ENCODE peak calls at places on chromosomes 16 and 17, in four cellular contexts. L is AG04449, X is lower leg skin, G is ovary. I is an unnamed sample.

GRCh38 chr16:11181889-11182279 is 74.1 kb downstream of the SOCS1 start:
- DNase-seq in L (no peak), X (no peak), G (no peak), I (no peak)

GRCh38 chr17:4808378-4808767 is 1.4 kb downstream of the PLD2 start:
- DNase-seq in L (no peak), X (peak; percentile 91), G (peak; percentile 71), I (no peak)

GRCh38 chr17:56125830-56126819 is 27.1 kb upstream of the ANKFN1 start:
- DNase-seq in L (peak; percentile 47), X (no peak), G (no peak), I (no peak)

GRCh38 chr16:56451753-56452689 is 667 bp downstream of the OGFOD1 start:
- DNase-seq in L (no peak), X (no peak), G (no peak), I (peak; percentile 37)

GRCh38 chr17:79645777-79646088 is 34.9 kb upstream of the RBFOX3 start:
- DNase-seq in L (no peak), X (peak; percentile 70), G (no peak), I (no peak)

GRCh38 chr17:79990704-79991103 is 45.0 kb downstream of the TBC1D16 start:
- DNase-seq in L (no peak), X (no peak), G (peak; percentile 50), I (no peak)

GRCh38 chr17:2700491-2701141 is 10.9 kb downstream of the CLUH start:
- DNase-seq in L (no peak), X (peak; percentile 75), G (peak; percentile 19), I (no peak)

GRCh38 chr16:69781118-69781517 is 19.0 kb downstream of the WWP2 start:
- DNase-seq in L (no peak), X (no peak), G (no peak), I (no peak)

GRCh38 chr17:39173539-39174274 is 7.7 kb upstream of the ARL5C start:
- DNase-seq in L (no peak), X (no peak), G (no peak), I (no peak)

GRCh38 chr17:76473541-76473985 is 6.2 kb downstream of the AANAT start:
- DNase-seq in L (no peak), X (no peak), G (no peak), I (no peak)

GRCh38 chr16:4572715-4573114 is 16.6 kb downstream of the C16orf96 start:
- DNase-seq in L (no peak), X (no peak), G (no peak), I (no peak)

GRCh38 chr17:39801055-39801454 is 63.1 kb downstream of the IKZF3 start:
- DNase-seq in L (no peak), X (no peak), G (no peak), I (no peak)

GRCh38 chr17:56297142-56297541 is 143.9 kb downstream of the ANKFN1 start:
- DNase-seq in L (no peak), X (no peak), G (no peak), I (no peak)

GRCh38 chr17:15361151-15361550 is 19.8 kb upstream of the TEKT3 start:
- DNase-seq in L (no peak), X (no peak), G (no peak), I (no peak)

GRCh38 chr16:24834459-24835335 is 11.1 kb upstream of the SLC5A11 start:
- DNase-seq in L (no peak), X (no peak), G (no peak), I (no peak)

GRCh38 chr16:83530293-83530692 is 277.5 kb upstream of the HSBP1 start:
- DNase-seq in L (peak; percentile 82), X (no peak), G (no peak), I (no peak)

GRCh38 chr16:51592535-51592934 is 441.5 kb upstream of the SALL1 start:
- DNase-seq in L (no peak), X (no peak), G (no peak), I (no peak)

GRCh38 chr16:89924925-89925307 is 1.8 kb downstream of the TUBB3 start:
- DNase-seq in L (no peak), X (no peak), G (no peak), I (no peak)

GRCh38 chr16:85316944-85317343 is 204.7 kb upstream of the CIBAR2 start:
- DNase-seq in L (no peak), X (no peak), G (no peak), I (no peak)

GRCh38 chr16:54140788-54141136 is 145.8 kb downstream of the IRX3 start:
- DNase-seq in L (no peak), X (no peak), G (no peak), I (no peak)

GRCh38 chr16:54143410-54143809 is 143.2 kb downstream of the IRX3 start:
- DNase-seq in L (no peak), X (no peak), G (no peak), I (no peak)

GRCh38 chr16:54143934-54144333 is 142.7 kb downstream of the IRX3 start:
- DNase-seq in L (no peak), X (no peak), G (no peak), I (no peak)

GRCh38 chr16:54142787-54143186 is 143.8 kb downstream of the IRX3 start:
- DNase-seq in L (no peak), X (no peak), G (no peak), I (no peak)

DNA sequence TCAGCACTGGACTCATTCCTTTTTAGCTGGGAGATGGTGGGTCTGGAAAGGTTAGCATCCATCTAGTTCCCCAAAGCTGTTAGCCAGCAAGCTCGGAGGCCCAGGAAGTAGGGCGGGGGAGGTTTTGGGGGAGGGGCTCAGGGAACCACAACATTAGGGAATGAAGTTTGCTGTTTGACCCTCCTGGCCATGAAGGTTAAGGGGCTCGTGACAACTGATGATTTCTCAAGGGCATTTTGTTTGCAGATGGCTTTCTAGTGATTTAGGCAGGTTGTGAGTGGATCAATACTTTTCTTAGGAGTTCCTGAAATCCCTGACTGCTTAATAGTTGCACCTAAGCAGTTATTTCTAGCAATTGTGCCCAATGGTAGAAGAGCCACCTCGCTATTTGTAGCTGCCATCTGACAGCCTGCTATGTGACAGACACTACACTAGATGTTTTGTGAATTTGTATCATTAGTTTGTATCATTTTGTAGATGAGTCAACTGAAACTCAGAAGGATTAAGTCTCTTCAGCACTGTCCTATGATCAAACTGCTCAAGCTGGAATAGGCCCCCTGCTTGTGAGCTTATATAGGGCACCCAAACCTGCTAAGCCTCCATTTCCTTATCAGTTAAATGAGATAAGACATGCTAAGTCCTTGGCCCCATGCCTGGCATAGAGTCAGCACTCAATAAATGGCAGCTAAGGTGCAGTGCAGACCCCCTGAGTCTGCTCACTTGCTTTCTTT is 146.4 kb downstream of the IRX3 start:
- DNase-seq in L (no peak), X (no peak), G (no peak), I (no peak)
- TF ChIP-seq CTCF in L (no peak), X (no peak), G (no peak), I (no peak)

DNA sequence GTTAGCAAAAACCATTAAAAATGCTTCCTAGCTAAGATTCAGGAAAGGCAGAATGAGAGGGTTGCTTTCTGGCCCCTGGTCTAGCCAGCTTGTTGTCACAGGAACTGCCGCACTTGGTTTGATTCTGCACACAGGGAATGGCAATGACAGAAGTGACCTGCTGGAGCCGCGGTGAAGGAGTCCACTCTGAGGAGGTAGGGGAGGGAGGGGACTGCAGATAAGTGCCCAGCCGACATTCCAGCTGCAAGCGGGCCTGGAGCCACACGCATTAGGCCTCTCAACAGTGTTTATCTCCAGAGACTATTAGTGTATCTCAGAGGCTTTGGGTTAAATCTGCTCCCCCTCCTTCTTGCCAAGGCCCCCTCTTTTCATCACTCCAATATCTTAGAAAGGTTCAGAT is 38.6 kb downstream of the CDRT15 start:
- DNase-seq in L (no peak), X (no peak), G (no peak), I (no peak)
- TF ChIP-seq CTCF in L (no peak), X (no peak), G (no peak), I (no peak)

DNA sequence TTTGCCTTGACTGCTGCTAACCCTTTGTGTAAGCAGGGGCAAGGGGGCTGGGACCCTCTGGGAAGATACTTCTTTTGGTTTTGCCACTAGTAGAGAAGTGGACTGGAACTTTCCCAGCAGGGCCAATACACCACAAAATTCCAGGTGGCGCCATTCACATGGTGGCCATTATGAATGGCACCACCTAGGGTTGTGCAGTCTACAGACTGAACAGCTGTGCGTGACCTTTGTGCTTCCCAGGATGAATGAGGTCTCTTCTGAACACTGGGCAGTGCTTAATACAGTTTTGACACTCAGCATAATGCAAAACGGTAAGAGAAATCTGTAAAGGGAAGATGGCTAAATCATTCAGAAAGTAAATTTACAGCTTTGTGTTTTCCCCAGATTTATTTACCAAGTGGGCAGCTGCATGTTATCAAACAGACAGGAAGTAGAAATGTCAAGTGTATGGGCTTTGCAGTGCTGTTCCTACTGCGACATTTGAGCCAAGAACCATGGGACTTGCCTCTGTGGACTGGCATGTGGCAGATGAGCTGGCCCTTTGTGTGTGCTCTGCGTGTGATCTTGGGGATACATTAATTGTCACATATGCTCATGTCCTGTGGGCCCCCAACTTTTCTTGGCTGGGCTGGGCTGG is 9.2 kb downstream of the SYT17 start:
- DNase-seq in L (no peak), X (no peak), G (no peak), I (no peak)
- TF ChIP-seq CTCF in L (no peak), X (no peak), G (no peak), I (peak; percentile 26)

DNA sequence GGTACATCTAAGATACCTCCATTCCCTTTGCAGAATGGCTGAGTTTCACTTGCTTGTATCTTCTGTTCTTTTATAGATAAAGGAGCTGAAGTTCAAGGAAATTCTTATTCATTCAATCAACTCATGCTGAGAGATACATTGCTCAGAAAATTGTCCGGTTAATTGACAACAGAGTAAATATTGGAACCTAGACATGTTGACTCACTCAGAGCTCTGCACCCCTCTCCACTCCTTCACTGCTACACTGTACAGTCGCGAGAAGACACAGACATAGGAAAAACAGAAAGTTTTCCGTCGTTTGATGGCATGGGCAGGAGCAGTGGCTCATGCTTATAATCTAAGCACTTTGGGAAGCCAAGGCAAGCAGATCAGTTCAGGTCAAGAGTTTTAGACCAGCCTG is 690.5 kb upstream of the SOX9 start:
- DNase-seq in L (no peak), X (no peak), G (no peak), I (no peak)
- TF ChIP-seq CTCF in L (no peak), X (no peak), G (no peak), I (no peak)

I was measured in mesothelial cell of epicardium.